ENCODE peak calls at places on chromosomes 16 and 17, in nine cellular contexts. P is NCI-H2081; T is WTC11; W is NCI-H1092; F is fibroblast of lung; Q is naive B cell; E is NCI-H510A treated with DMSO at 0.1 percent for 48 hours; U is activated CD8-positive, alpha-beta T cell treated with anti-CD3 and anti-CD28 coated beads, Interleukin-2, amount 10 ng/mL, durations not matched to agents 7 days and 5 days; A is stimulated activated CD4-positive, alpha-beta T cell treated with anti-CD3 and anti-CD28 coated beads, TNF-alpha, amount 100 ng/mL, for 48 hours. L is an unnamed sample.

GRCh38 chr16:76639685-76640289 is 362.6 kb downstream of the CNTNAP4 start:
- DNase-seq in F (peak), A (no peak), P (no peak), E (peak), W (no peak), U (no peak), Q (no peak), T (peak), L (no peak)

GRCh38 chr17:43044024-43044423 is 19.0 kb downstream of the RND2 start:
- DNase-seq in P (no peak), F (no peak), U (no peak), Q (no peak), T (no peak), A (no peak), W (no peak), E (no peak), L (no peak)

GRCh38 chr17:40293363-40293762 is 5.7 kb downstream of the CDC6 start:
- DNase-seq in A (no peak), T (no peak), F (no peak), P (no peak), Q (no peak), E (no peak), W (no peak), U (no peak), L (no peak)

GRCh38 chr17:64309021-64309420 is 46.0 kb upstream of the TEX2 start:
- DNase-seq in E (no peak), U (no peak), P (no peak), A (no peak), W (no peak), F (no peak), Q (no peak), T (no peak), L (no peak)

GRCh38 chr16:4321286-4322120 is 5.6 kb downstream of the GLIS2 start:
- DNase-seq in A (no peak), T (no peak), W (no peak), F (no peak), Q (no peak), E (no peak), P (no peak), U (no peak), L (no peak)

GRCh38 chr16:4624827-4625616 is 396 bp downstream of the MGRN1 start:
- DNase-seq in P (no peak), E (no peak), A (peak), U (peak), Q (peak), W (peak), T (peak), F (peak), L (peak)

GRCh38 chr16:69904495-69905170 is 46.5 kb upstream of the CLEC18A start:
- DNase-seq in U (no peak), P (no peak), T (no peak), E (no peak), A (no peak), W (no peak), Q (no peak), F (no peak), L (no peak)

GRCh38 chr17:7579001-7579838 is at the start of gene CD68:
- DNase-seq in F (peak), A (peak), E (peak), Q (peak), U (peak), T (no peak), P (no peak), W (no peak), L (peak)

GRCh38 chr16:2716101-2716885 is 3.7 kb downstream of the PRSS27 start:
- DNase-seq in T (no peak), W (no peak), F (no peak), U (no peak), P (no peak), Q (no peak), E (no peak), A (no peak), L (no peak)